ENCODE peak calls at places on chromosome 11, in four cellular contexts. One of them, this sample, is unnamed.

GRCh38 chr11:27648840-27649239 is 51.4 kb downstream of the BDNF start:
- DNase-seq in A549: no peak
- DNase-seq in K562: no peak
- DNase-seq in GM12878: no peak
- DNase-seq in this sample: peak; percentile 56

GRCh38 chr11:88164320-88164719 is 10.9 kb downstream of the RAB38 start:
- DNase-seq in A549: no peak
- DNase-seq in K562: no peak
- DNase-seq in GM12878: peak; percentile 32
- DNase-seq in this sample: no peak

GRCh38 chr11:106828576-106828975 is 189.7 kb downstream of the GUCY1A2 start:
- DNase-seq in A549: no peak
- DNase-seq in K562: no peak
- DNase-seq in GM12878: no peak
- DNase-seq in this sample: no peak

GRCh38 chr11:35605691-35606090 is 12.6 kb upstream of the FJX1 start:
- DNase-seq in A549: no peak
- DNase-seq in K562: no peak
- DNase-seq in GM12878: no peak
- DNase-seq in this sample: peak; percentile 59

GRCh38 chr11:77046060-77046501 is 11.9 kb downstream of the B3GNT6 start:
- DNase-seq in A549: peak; percentile 87
- DNase-seq in K562: peak; percentile 89
- DNase-seq in GM12878: no peak
- DNase-seq in this sample: no peak

GRCh38 chr11:13972958-13973357 is 10.4 kb downstream of the SPON1 start:
- DNase-seq in A549: no peak
- DNase-seq in K562: no peak
- DNase-seq in GM12878: no peak
- DNase-seq in this sample: no peak

GRCh38 chr11:121467965-121468364 is 15.2 kb upstream of the SORL1-AS1 start:
- DNase-seq in A549: no peak
- DNase-seq in K562: no peak
- DNase-seq in GM12878: peak; percentile 90
- DNase-seq in this sample: no peak

GRCh38 chr11:62148271-62148980 is 24.6 kb downstream of the INCENP start:
- DNase-seq in A549: no peak
- DNase-seq in K562: no peak
- DNase-seq in GM12878: no peak
- DNase-seq in this sample: no peak

GRCh38 chr11:113906038-113906437 is 1.4 kb downstream of the HTR3B start:
- DNase-seq in A549: peak; percentile 10
- DNase-seq in K562: no peak
- DNase-seq in GM12878: no peak
- DNase-seq in this sample: peak; percentile 51

GRCh38 chr11:20050551-20051333 is 109.5 kb downstream of the DBX1 start:
- DNase-seq in A549: no peak
- DNase-seq in K562: no peak
- DNase-seq in GM12878: no peak
- DNase-seq in this sample: no peak

GRCh38 chr11:113614097-113614496 is 92.0 kb downstream of the TMPRSS5 start:
- DNase-seq in A549: no peak
- DNase-seq in K562: no peak
- DNase-seq in GM12878: no peak
- DNase-seq in this sample: no peak

GRCh38 chr11:35126000-35126878 is 12.7 kb upstream of the CD44 start:
- DNase-seq in A549: no peak
- DNase-seq in K562: no peak
- DNase-seq in GM12878: peak; percentile 88
- DNase-seq in this sample: no peak

GRCh38 chr11:80816454-80816847 is 1375.6 kb upstream of the TENM4 start:
- DNase-seq in A549: no peak
- DNase-seq in K562: no peak
- DNase-seq in GM12878: no peak
- DNase-seq in this sample: no peak

GRCh38 chr11:80815752-80816453 is 1375.1 kb upstream of the TENM4 start:
- DNase-seq in A549: no peak
- DNase-seq in K562: no peak
- DNase-seq in GM12878: peak; percentile 69
- DNase-seq in this sample: no peak

GRCh38 chr11:80822248-80822647 is 1381.4 kb upstream of the TENM4 start:
- DNase-seq in A549: no peak
- DNase-seq in K562: no peak
- DNase-seq in GM12878: no peak
- DNase-seq in this sample: no peak

DNA sequence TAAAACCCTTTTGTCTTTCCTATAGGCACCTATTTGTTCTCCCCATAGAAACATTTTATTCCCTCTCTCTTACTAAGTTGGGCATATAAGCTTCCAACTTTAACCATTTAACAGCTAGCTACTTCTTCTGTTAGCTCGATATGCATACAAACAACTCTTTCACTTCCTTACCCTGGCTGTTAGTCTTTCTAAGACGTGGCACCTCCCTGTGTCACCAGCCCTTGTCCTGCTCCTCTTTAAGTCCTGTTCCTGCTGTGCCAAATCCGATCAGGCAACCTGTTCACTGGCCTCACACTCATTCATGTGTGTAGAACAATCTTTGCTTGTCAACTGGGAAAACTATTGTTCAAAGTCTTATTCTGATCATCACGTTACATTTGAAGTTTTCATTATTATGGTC is 1376.1 kb upstream of the TENM4 start:
- DNase-seq in A549: no peak
- DNase-seq in K562: no peak
- DNase-seq in GM12878: peak; percentile 20
- DNase-seq in this sample: no peak
- TF ChIP-seq ELK1 in A549: no peak
- TF ChIP-seq ELK1 in K562: no peak
- TF ChIP-seq ELK1 in GM12878: no peak
- TF ChIP-seq ELK1 in this sample: no peak

GRCh38 chr11:128903248-128904041 is 12.3 kb downstream of the KCNJ5 start:
- DNase-seq in A549: no peak
- DNase-seq in K562: no peak
- DNase-seq in GM12878: no peak
- DNase-seq in this sample: peak; percentile 59
- TF ChIP-seq BHLHE40 in A549: no peak
- TF ChIP-seq BHLHE40 in K562: no peak
- TF ChIP-seq BHLHE40 in GM12878: no peak
- TF ChIP-seq BHLHE40 in this sample: no peak

GRCh38 chr11:7596975-7597391 is 76.3 kb downstream of the CYB5R2 start:
- DNase-seq in A549: no peak
- DNase-seq in K562: no peak
- DNase-seq in GM12878: no peak
- DNase-seq in this sample: no peak

GRCh38 chr11:7595016-7595869 is 78.1 kb downstream of the CYB5R2 start:
- DNase-seq in A549: no peak
- DNase-seq in K562: no peak
- DNase-seq in GM12878: no peak
- DNase-seq in this sample: no peak

GRCh38 chr11:7593476-7593875 is 79.7 kb downstream of the PPFIBP2 start:
- DNase-seq in A549: no peak
- DNase-seq in K562: no peak
- DNase-seq in GM12878: no peak
- DNase-seq in this sample: no peak

GRCh38 chr11:7597620-7598019 is 75.7 kb downstream of the CYB5R2 start:
- DNase-seq in A549: no peak
- DNase-seq in K562: no peak
- DNase-seq in GM12878: no peak
- DNase-seq in this sample: no peak

GRCh38 chr11:7595951-7596350 is 77.3 kb downstream of the CYB5R2 start:
- DNase-seq in A549: no peak
- DNase-seq in K562: no peak
- DNase-seq in GM12878: no peak
- DNase-seq in this sample: no peak
- TF ChIP-seq ELK1 in A549: no peak
- TF ChIP-seq ELK1 in K562: no peak
- TF ChIP-seq ELK1 in GM12878: no peak
- TF ChIP-seq ELK1 in this sample: no peak

GRCh38 chr11:118532091-118532490 is 1.1 kb downstream of the TMEM25 start:
- DNase-seq in A549: no peak
- DNase-seq in K562: no peak
- DNase-seq in GM12878: no peak
- DNase-seq in this sample: no peak
- TF ChIP-seq BHLHE40 in A549: no peak
- TF ChIP-seq BHLHE40 in K562: no peak
- TF ChIP-seq BHLHE40 in GM12878: no peak
- TF ChIP-seq BHLHE40 in this sample: no peak

GRCh38 chr11:83051760-83052671 is 19.7 kb downstream of the RAB30 start:
- DNase-seq in A549: no peak
- DNase-seq in K562: no peak
- DNase-seq in GM12878: no peak
- DNase-seq in this sample: peak; percentile 98
- TF ChIP-seq ELK1 in A549: no peak
- TF ChIP-seq ELK1 in K562: no peak
- TF ChIP-seq ELK1 in GM12878: no peak
- TF ChIP-seq ELK1 in this sample: no peak

DNA sequence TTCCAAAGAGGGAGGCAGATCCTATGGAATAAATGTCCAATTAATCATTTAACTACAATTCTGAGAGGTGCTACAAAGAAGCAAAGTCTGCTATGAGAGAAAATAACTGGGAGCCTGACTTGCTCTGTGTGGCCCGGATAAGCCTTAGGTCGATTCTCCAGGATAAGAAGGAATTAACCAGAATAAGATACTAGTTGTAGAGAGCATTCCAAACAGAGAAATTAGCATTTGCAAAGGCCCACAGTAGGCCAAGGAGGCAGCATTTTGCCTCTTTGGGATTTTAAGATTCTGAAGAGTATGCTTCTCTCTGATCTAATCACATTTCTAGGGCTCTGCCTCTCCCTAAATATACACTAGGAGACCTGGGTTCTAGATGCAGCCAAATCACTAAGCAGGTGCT is 113.7 kb downstream of the SNX19 start:
- DNase-seq in A549: no peak
- DNase-seq in K562: no peak
- DNase-seq in GM12878: no peak
- DNase-seq in this sample: no peak
- TF ChIP-seq BHLHE40 in A549: no peak
- TF ChIP-seq BHLHE40 in K562: no peak
- TF ChIP-seq BHLHE40 in GM12878: no peak
- TF ChIP-seq BHLHE40 in this sample: no peak

GRCh38 chr11:96207459-96208449 is 135.2 kb downstream of the MAML2 start:
- DNase-seq in A549: no peak
- DNase-seq in K562: no peak
- DNase-seq in GM12878: no peak
- DNase-seq in this sample: peak; percentile 41

GRCh38 chr11:96205460-96205809 is 137.6 kb downstream of the MAML2 start:
- DNase-seq in A549: no peak
- DNase-seq in K562: no peak
- DNase-seq in GM12878: no peak
- DNase-seq in this sample: no peak

GRCh38 chr11:96203567-96204365 is 139.2 kb downstream of the MAML2 start:
- DNase-seq in A549: no peak
- DNase-seq in K562: no peak
- DNase-seq in GM12878: no peak
- DNase-seq in this sample: no peak

GRCh38 chr11:96204366-96204659 is 138.7 kb downstream of the MAML2 start:
- DNase-seq in A549: no peak
- DNase-seq in K562: no peak
- DNase-seq in GM12878: no peak
- DNase-seq in this sample: no peak

GRCh38 chr11:96204721-96205459 is 138.1 kb downstream of the MAML2 start:
- DNase-seq in A549: no peak
- DNase-seq in K562: no peak
- DNase-seq in GM12878: no peak
- DNase-seq in this sample: no peak
- TF ChIP-seq ELK1 in A549: no peak
- TF ChIP-seq ELK1 in K562: no peak
- TF ChIP-seq ELK1 in GM12878: no peak
- TF ChIP-seq ELK1 in this sample: no peak

GRCh38 chr11:63670738-63671321 is 346 bp downstream of the ATL3 start:
- DNase-seq in A549: peak; percentile 62
- DNase-seq in K562: no peak
- DNase-seq in GM12878: no peak
- DNase-seq in this sample: no peak
- TF ChIP-seq BHLHE40 in A549: no peak
- TF ChIP-seq BHLHE40 in K562: no peak
- TF ChIP-seq BHLHE40 in GM12878: peak; percentile 26
- TF ChIP-seq BHLHE40 in this sample: no peak

This sample was measured in IMR-90.